ENCODE peak calls at places on chromosomes 2 and 18, in ten cellular contexts. Y, G, N, Q, Z, R, O, W, L and T are unnamed samples.

GRCh38 chr2:5473596-5473995 is 218.6 kb upstream of the SOX11 start:
- DNase-seq in Y (no peak), G (no peak), N (peak; percentile 57), Q (no peak), Z (peak; percentile 28), R (no peak), O (no peak), W (no peak), L (no peak), T (no peak)

GRCh38 chr18:63949068-63949737 is at the start of gene HMSD:
- DNase-seq in Y (no peak), G (peak; percentile 43), N (peak; percentile 66), Q (peak; percentile 87), Z (peak; percentile 48), R (peak; percentile 22), O (no peak), W (peak; percentile 74), L (no peak), T (peak; percentile 52)

GRCh38 chr2:189143930-189144329 is 35.6 kb downstream of the COL5A2 start:
- DNase-seq in Y (peak; percentile 58), G (peak; percentile 80), N (no peak), Q (no peak), Z (no peak), R (no peak), O (peak; percentile 76), W (no peak), L (peak; percentile 83), T (no peak)

GRCh38 chr2:68027959-68028358 is 34.8 kb downstream of the C1D start:
- DNase-seq in Y (no peak), G (peak; percentile 95), N (no peak), Q (no peak), Z (no peak), R (no peak), O (peak; percentile 71), W (no peak), L (peak; percentile 25), T (no peak)

GRCh38 chr18:79512461-79513380 is 117.0 kb downstream of the NFATC1 start:
- DNase-seq in Y (no peak), G (no peak), N (no peak), Q (peak; percentile 72), Z (no peak), R (no peak), O (no peak), W (no peak), L (no peak), T (no peak)

GRCh38 chr2:37471104-37471503 is 126.7 kb downstream of the QPCT start:
- DNase-seq in Y (no peak), G (no peak), N (no peak), Q (no peak), Z (no peak), R (no peak), O (no peak), W (no peak), L (no peak), T (no peak)

GRCh38 chr18:60372598-60372997 is at the start of gene MC4R:
- DNase-seq in Y (peak; percentile 58), G (peak; percentile 78), N (peak; percentile 84), Q (no peak), Z (peak; percentile 0), R (peak; percentile 28), O (peak; percentile 72), W (no peak), L (peak; percentile 82), T (peak; percentile 14)

GRCh38 chr2:151363709-151364108 is 6.3 kb downstream of the TNFAIP6 start:
- DNase-seq in Y (no peak), G (no peak), N (no peak), Q (no peak), Z (no peak), R (no peak), O (no peak), W (no peak), L (no peak), T (peak; percentile 39)

GRCh38 chr2:65049010-65049639 is 7.1 kb upstream of the CEP68 start:
- DNase-seq in Y (no peak), G (no peak), N (no peak), Q (no peak), Z (no peak), R (no peak), O (no peak), W (no peak), L (no peak), T (no peak)

GRCh38 chr2:239374896-239375277 is 25.9 kb downstream of the HDAC4 start:
- DNase-seq in Y (no peak), G (no peak), N (no peak), Q (peak; percentile 57), Z (no peak), R (no peak), O (no peak), W (no peak), L (no peak), T (no peak)

GRCh38 chr2:147843864-147844690 is 752 bp upstream of the ACVR2A start:
- DNase-seq in Y (peak; percentile 70), G (peak; percentile 90), N (peak; percentile 96), Q (peak; percentile 98), Z (peak; percentile 100), R (peak; percentile 87), O (no peak), W (peak; percentile 90), L (peak; percentile 85), T (peak; percentile 93)

GRCh38 chr2:45936623-45936979 is 285.1 kb downstream of the PRKCE start:
- DNase-seq in Y (no peak), G (no peak), N (no peak), Q (no peak), Z (no peak), R (no peak), O (no peak), W (no peak), L (no peak), T (no peak)

GRCh38 chr2:190202604-190203003 is 117.0 kb downstream of the HIBCH start:
- DNase-seq in Y (no peak), G (no peak), N (no peak), Q (no peak), Z (no peak), R (no peak), O (no peak), W (no peak), L (no peak), T (no peak)

GRCh38 chr2:9002637-9003365 is 683 bp downstream of the MBOAT2 start:
- DNase-seq in Y (no peak), G (peak; percentile 40), N (peak; percentile 75), Q (peak; percentile 76), Z (peak; percentile 6), R (peak; percentile 24), O (no peak), W (peak; percentile 9), L (no peak), T (no peak)

GRCh38 chr2:134549104-134549503 is 169.7 kb downstream of the TMEM163 start:
- DNase-seq in Y (no peak), G (peak; percentile 7), N (no peak), Q (no peak), Z (no peak), R (no peak), O (peak; percentile 25), W (no peak), L (peak; percentile 45), T (no peak)

GRCh38 chr2:5970347-5970746 is 278.2 kb downstream of the SOX11 start:
- DNase-seq in Y (no peak), G (no peak), N (no peak), Q (no peak), Z (no peak), R (no peak), O (no peak), W (no peak), L (no peak), T (no peak)

GRCh38 chr2:225340923-225341322 is 58.6 kb upstream of the NYAP2 start:
- DNase-seq in Y (no peak), G (peak; percentile 26), N (no peak), Q (no peak), Z (no peak), R (no peak), O (no peak), W (no peak), L (no peak), T (no peak)

GRCh38 chr18:66873899-66874298 is 270.0 kb upstream of the CDH19 start:
- DNase-seq in Y (no peak), G (no peak), N (no peak), Q (no peak), Z (no peak), R (no peak), O (no peak), W (no peak), L (no peak), T (no peak)

GRCh38 chr2:165455940-165456479 is 13.5 kb upstream of the CSRNP3 start:
- DNase-seq in Y (no peak), G (no peak), N (no peak), Q (no peak), Z (no peak), R (no peak), O (no peak), W (no peak), L (no peak), T (no peak)

GRCh38 chr2:160227252-160227651 is 27.2 kb upstream of the ITGB6 start:
- DNase-seq in Y (no peak), G (peak; percentile 86), N (no peak), Q (no peak), Z (no peak), R (no peak), O (no peak), W (no peak), L (peak; percentile 75), T (no peak)

GRCh38 chr2:90069290-90069894 is 1377.9 kb downstream of the RPIA start:
- DNase-seq in Y (no peak), G (no peak), N (peak; percentile 40), Q (peak; percentile 76), Z (no peak), R (peak; percentile 54), O (no peak), W (peak; percentile 8), L (no peak), T (no peak)

GRCh38 chr18:11178951-11179549 is 29.7 kb upstream of the PIEZO2 start:
- DNase-seq in Y (no peak), G (peak; percentile 44), N (no peak), Q (peak; percentile 92), Z (no peak), R (no peak), O (no peak), W (no peak), L (no peak), T (peak; percentile 43)

GRCh38 chr2:3535794-3536681 is 16.7 kb upstream of the ADI1 start:
- DNase-seq in Y (peak; percentile 63), G (peak; percentile 96), N (no peak), Q (peak; percentile 88), Z (no peak), R (no peak), O (peak; percentile 82), W (no peak), L (peak; percentile 94), T (peak; percentile 65)

GRCh38 chr2:85949280-85949679 is 60.5 kb upstream of the ST3GAL5 start:
- DNase-seq in Y (no peak), G (peak; percentile 23), N (no peak), Q (no peak), Z (no peak), R (no peak), O (no peak), W (no peak), L (no peak), T (no peak)

GRCh38 chr2:166468124-166469024 is 25.7 kb downstream of the SCN7A start:
- DNase-seq in Y (no peak), G (no peak), N (no peak), Q (no peak), Z (no peak), R (no peak), O (no peak), W (no peak), L (no peak), T (no peak)

GRCh38 chr2:241686649-241687425 is at the start of gene DTYMK:
- DNase-seq in Y (peak; percentile 86), G (peak; percentile 97), N (peak; percentile 96), Q (peak; percentile 99), Z (peak; percentile 97), R (peak; percentile 93), O (peak; percentile 81), W (peak; percentile 99), L (peak; percentile 93), T (peak; percentile 97)

GRCh38 chr2:10759151-10759714 is 37.8 kb downstream of the ATP6V1C2 start:
- DNase-seq in Y (no peak), G (no peak), N (no peak), Q (peak; percentile 68), Z (no peak), R (no peak), O (no peak), W (no peak), L (no peak), T (no peak)

GRCh38 chr2:222672068-222672401 is 577 bp downstream of the MOGAT1 start:
- DNase-seq in Y (no peak), G (no peak), N (no peak), Q (no peak), Z (no peak), R (no peak), O (no peak), W (no peak), L (no peak), T (no peak)